ENCODE peak calls at places on chromosomes 13 and 19, in ten cellular contexts. D, T, J, M, P, X, K, W, Y and C are unnamed samples.

GRCh38 chr13:77565635-77566034 is 30.1 kb downstream of the SCEL start:
- DNase-seq in D (peak), T (no peak), J (no peak), M (no peak), P (peak), X (no peak), K (no peak), W (no peak), Y (no peak), C (no peak)

GRCh38 chr13:21613791-21614190 is 9.8 kb upstream of the MICU2 start:
- DNase-seq in D (no peak), T (no peak), J (no peak), M (no peak), P (no peak), X (no peak), K (no peak), W (no peak), Y (no peak), C (no peak)

GRCh38 chr13:31355001-31355400 is 155.2 kb downstream of the B3GLCT start:
- DNase-seq in D (no peak), T (no peak), J (no peak), M (no peak), P (no peak), X (no peak), K (no peak), W (no peak), Y (no peak), C (no peak)

GRCh38 chr19:2717638-2718541 is 3.3 kb downstream of the DIRAS1 start:
- DNase-seq in D (no peak), T (no peak), J (peak), M (no peak), P (no peak), X (no peak), K (no peak), W (no peak), Y (no peak), C (no peak)

GRCh38 chr19:51749979-51750378 is 1.7 kb downstream of the FPR1 start:
- DNase-seq in D (no peak), T (no peak), J (no peak), M (no peak), P (no peak), X (no peak), K (no peak), W (no peak), Y (no peak), C (no peak)

GRCh38 chr19:29492761-29493160 is 33.0 kb upstream of the VSTM2B start:
- DNase-seq in D (peak), T (no peak), J (peak), M (peak), P (no peak), X (no peak), K (no peak), W (no peak), Y (no peak), C (no peak)

GRCh38 chr19:48000846-48001245 is 6.4 kb downstream of the ELSPBP1 start:
- DNase-seq in D (no peak), T (no peak), J (no peak), M (no peak), P (no peak), X (no peak), K (no peak), W (no peak), Y (no peak), C (no peak)

GRCh38 chr19:28066988-28067387 is 1146.0 kb downstream of the UQCRFS1 start:
- DNase-seq in D (no peak), T (no peak), J (no peak), M (no peak), P (no peak), X (no peak), K (no peak), W (no peak), Y (no peak), C (no peak)

DNA sequence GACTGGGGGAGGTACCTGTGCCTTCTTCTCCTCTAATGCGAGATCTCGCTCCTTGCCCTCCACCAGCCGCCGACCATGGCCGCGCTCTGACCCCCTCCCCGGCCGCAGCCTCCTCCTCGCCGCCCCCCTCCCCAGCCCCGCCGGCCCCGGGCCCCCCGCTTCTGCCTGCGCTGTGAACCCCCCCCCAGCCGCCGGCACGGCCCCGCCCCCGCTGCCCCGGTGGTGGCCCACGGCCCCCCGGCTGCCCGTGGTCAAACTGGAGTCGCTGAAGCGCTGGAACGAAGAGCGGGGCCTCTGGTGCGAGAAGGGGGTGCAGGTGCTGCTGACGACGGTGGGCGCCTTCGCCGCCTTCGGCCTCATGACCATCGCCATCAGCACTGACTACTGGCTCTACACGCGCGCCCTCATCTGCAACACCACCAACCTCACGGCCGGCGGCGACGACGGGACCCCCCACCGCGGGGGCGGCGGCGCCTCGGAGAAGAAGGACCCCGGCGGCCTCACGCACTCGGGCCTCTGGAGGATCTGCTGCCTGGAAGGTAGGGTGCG is at the start of gene CACNG8:
- DNase-seq in D (no peak), T (no peak), J (no peak), M (no peak), P (no peak), X (no peak), K (no peak), W (no peak), Y (no peak), C (no peak)
- TF ChIP-seq POLR2A in D (no peak), T (no peak), J (no peak), M (no peak), P (no peak), X (no peak), K (no peak), W (no peak), Y (no peak), C (no peak)

GRCh38 chr13:109207618-109208017 is 578.2 kb downstream of the MYO16 start:
- DNase-seq in D (no peak), T (no peak), J (no peak), M (no peak), P (no peak), X (no peak), K (no peak), W (no peak), Y (no peak), C (no peak)
- TF ChIP-seq CTCF in D (no peak), T (no peak), J (no peak), M (no peak), P (no peak), X (no peak), K (no peak), W (no peak), Y (no peak), C (no peak)

DNA sequence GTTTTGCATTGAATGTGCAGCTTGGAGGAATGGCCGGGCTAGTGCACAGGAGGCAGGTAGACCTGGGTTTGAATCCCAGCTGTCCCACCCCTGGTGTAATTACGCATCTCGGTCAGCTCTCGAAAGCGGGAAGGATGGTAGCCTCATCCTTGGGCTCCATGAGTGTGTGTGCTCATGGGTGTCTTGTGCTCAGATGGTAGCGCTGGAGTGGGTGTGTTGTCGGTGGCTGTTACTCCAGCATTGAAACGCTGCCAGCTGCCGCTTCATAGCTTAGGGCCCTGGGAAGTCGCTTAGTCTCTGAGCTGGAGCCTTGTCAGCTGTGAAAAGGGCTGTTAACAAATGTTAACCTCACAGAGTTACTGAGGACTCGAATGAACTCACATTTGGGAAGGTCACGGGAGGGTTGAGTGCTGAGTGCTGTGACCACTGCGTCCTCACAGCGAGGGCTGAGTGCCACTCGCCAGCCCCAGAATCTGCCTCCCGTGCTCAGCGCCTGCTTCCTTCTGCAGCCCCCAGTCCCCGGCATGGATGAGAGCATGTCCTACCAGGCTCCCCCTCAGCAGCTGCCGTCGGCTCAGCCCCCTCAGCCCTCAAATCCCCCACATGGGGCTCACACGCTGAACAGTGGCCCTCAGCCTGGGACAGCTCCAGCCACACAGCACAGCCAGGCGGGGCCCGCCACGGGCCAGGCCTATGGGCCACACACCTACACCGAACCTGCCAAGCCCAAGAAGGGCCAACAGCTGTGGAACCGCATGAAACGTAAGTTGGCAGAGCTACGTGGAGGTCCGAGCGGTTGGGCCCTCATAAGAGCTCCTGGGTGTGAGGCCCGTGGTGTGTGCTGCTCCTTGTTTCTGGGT is 5.2 kb downstream of the LENG8 start:
- DNase-seq in D (no peak), T (no peak), J (no peak), M (no peak), P (no peak), X (no peak), K (no peak), W (no peak), Y (no peak), C (no peak)
- TF ChIP-seq POLR2A in D (no peak), T (no peak), J (no peak), M (no peak), P (no peak), X (no peak), K (no peak), W (no peak), Y (no peak), C (no peak)

GRCh38 chr19:11458236-11458900 is 22.5 kb downstream of the ELAVL3 start:
- DNase-seq in D (no peak), T (no peak), J (no peak), M (no peak), P (no peak), X (no peak), K (no peak), W (no peak), Y (no peak), C (no peak)

GRCh38 chr19:11457831-11458230 is 22.4 kb downstream of the PRKCSH start:
- DNase-seq in D (no peak), T (no peak), J (no peak), M (no peak), P (no peak), X (no peak), K (no peak), W (no peak), Y (no peak), C (no peak)

GRCh38 chr19:11457115-11457514 is 21.7 kb downstream of the PRKCSH start:
- DNase-seq in D (no peak), T (no peak), J (no peak), M (no peak), P (no peak), X (no peak), K (no peak), W (no peak), Y (no peak), C (no peak)

GRCh38 chr19:11461453-11461852 is 19.4 kb downstream of the ELAVL3 start:
- DNase-seq in D (no peak), T (no peak), J (no peak), M (no peak), P (no peak), X (no peak), K (no peak), W (no peak), Y (no peak), C (no peak)

GRCh38 chr19:11460207-11460606 is 20.6 kb downstream of the ELAVL3 start:
- DNase-seq in D (no peak), T (no peak), J (no peak), M (no peak), P (no peak), X (no peak), K (no peak), W (no peak), Y (no peak), C (no peak)
- TF ChIP-seq CTCF in D (peak), T (no peak), J (no peak), M (peak), P (no peak), X (no peak), K (no peak), W (no peak), Y (peak), C (no peak)

DNA sequence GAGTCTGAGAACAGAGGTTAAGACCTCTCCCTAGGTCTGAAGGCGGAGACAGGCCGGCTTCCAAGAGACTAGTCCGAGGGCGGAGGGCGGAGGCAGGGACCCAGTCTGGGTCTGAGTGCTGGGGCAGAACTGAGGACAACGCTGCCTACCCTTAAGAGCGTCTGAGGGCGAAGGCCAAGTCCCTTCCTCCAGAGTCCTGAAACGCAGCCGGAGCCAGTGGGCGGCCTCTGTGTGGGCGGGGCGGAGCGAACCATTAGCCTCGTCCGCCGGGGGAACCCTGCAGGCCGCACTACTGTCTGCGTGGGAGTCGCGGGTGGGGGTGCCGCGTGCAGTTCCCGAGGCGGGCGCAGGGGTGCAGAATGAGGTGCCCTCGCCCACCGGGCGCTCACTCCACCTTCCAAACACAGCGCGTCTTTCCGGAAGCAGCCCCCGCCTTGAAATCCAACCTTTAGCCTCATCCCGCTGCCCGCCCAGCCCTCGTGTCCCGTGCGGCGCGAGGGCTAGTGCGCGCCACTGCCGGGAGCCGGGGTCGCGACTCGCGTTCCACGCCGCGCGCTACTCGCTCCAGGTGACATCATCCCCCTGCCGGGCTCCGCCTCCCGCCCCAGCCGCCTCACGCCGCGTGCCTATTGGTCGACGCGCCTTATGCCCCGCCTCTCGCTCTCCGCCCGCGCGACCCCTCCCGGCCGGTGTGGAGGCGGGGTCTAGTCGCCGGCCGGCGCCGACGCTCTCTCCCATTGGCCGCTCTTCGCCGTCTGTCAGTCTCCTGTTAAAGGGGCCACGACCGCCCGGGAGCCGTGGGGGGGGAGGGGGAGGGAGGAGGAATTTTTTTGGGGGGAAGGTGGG is at the start of gene C19orf73:
- DNase-seq in D (peak), T (peak), J (peak), M (peak), P (peak), X (peak), K (peak), W (peak), Y (peak), C (peak)
- TF ChIP-seq POLR2A in D (peak), T (peak), J (peak), M (peak), P (peak), X (peak), K (peak), W (no peak), Y (peak), C (peak)

DNA sequence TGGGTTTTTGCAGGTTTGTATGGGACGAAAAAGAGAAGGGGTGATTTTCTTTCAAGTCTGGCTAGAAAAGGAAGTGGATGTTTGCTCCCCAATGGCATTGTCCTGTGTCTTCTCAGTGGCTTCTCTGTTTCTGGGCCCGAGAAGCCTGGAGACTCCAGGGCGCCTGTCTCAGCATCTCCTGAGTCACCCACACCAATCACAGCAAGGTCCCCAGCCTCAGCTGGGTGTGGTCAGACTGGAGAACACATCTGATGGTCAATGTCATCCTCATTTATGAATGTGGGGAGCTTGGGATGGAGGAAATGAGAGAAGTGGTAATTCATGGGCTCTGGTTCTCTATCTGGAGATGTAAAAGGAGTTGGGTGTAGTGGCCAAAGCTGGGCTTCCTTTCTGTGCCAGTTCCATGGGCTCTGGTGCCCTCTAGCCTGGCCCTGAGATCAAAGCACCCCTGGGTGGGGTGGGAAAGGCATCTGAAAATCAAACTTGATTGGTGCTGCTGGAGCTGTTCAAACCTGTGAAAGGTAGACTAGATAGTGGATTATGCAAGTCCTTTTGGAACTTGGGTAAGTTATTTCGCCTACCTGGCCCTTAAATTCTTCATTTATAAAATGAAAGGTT is 13.4 kb downstream of the RASL11A start:
- DNase-seq in D (no peak), T (no peak), J (no peak), M (peak), P (peak), X (peak), K (no peak), W (no peak), Y (no peak), C (no peak)
- TF ChIP-seq CTCF in D (peak), T (no peak), J (no peak), M (peak), P (peak), X (peak), K (no peak), W (no peak), Y (peak), C (peak)

DNA sequence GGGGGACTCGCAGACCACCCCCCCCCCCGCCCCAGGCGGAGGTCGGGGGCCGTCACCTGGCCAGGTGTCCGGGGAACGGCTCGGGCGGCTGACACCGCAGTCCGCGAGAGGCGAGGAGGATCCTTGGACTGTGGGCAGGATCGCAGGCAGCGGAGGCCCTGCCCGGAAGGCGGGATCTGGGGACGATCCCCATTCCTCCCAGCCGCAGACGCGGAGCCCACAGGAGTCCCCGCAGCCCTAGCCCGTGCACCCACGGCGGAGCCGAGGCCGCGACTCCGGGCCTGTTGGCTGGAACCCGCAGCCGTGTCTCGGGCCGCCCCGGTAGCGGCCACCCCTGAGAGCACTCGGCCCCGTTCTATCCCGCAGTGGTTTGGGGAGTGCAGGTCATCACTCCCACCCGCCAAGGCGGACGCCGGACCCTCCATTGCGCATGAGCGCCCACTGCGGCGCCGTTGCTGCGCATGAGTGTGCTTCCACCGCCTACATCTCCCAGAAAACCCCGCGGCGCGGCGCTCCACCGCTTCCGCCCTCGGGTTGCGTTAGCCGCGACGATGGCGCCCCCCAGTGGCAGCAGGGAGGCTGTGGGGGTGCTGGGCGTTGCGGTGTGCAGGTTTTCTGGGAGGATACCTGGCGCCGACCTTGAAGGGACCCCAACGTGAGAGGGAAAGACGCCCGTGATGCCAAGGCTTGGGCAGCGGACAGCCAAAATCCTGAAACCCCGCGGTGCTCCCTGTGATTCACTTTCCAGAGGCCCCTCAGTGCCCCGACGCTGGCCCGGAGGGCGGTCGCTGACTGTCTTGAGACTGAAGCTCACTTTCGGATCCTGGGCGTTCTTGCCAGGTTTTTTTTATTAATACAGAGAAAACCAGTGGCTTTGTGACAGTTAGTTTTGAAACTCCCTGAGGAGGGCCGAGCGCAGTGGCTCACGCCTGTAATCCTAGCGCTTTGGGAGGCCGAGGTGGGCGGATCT is 4.4 kb upstream of the ZNF329 start:
- DNase-seq in D (peak), T (peak), J (peak), M (peak), P (peak), X (peak), K (peak), W (peak), Y (peak), C (peak)
- TF ChIP-seq POLR2A in D (peak), T (no peak), J (peak), M (peak), P (no peak), X (peak), K (peak), W (no peak), Y (peak), C (peak)

DNA sequence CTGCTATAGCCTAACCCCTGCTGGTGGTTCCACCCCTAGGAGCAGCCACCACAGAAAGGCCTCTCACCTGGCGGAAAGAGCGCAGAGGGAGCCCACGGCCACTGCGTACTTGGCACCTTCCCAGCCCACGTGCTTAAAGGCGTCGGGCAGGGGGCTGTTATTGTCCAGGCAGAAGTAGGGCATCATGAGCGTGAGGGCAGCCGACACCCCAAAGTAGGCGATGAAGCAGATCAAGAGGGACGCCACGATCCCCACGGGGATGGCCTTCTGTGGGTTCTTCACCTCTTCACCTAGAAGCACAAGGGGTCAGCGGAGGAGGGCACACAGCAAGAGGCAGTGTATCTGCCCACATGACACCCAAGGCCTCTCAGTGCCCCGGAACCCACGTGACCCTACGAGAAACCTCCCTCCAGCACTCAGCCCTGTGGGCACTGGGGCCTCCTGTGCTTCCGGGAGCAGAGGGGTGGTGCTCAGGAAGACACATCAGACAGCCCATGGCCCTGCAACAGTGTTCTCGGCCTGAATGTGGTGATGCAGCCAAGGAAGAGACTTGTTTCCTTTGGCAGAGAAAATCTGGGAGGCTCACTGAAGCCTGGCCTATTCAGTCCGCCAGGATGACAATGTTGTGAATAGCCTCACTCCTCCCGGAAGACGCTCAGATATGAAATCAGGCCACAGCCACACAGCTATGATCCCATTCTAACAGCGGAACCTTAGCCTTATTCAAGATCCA is 72.1 kb downstream of the SLC7A1 start:
- DNase-seq in D (no peak), T (peak), J (no peak), M (no peak), P (no peak), X (no peak), K (no peak), W (no peak), Y (no peak), C (no peak)
- TF ChIP-seq CTCF in D (no peak), T (no peak), J (no peak), M (no peak), P (no peak), X (no peak), K (no peak), W (no peak), Y (no peak), C (no peak)